ENCODE peak calls at places on chromosomes 11 and 22, in six cellular contexts. One of them, this sample, is unnamed.

GRCh38 chr11:27571151-27571840 is 64.7 kb upstream of the LIN7C start:
- DNase-seq in GM12878: no peak
- DNase-seq in A549: no peak
- DNase-seq in K562: no peak
- DNase-seq in HepG2: no peak
- DNase-seq in endothelial cell of umbilical vein: no peak
- DNase-seq in this sample: no peak

GRCh38 chr11:86490582-86490981 is 115.9 kb downstream of the CCDC81 start:
- DNase-seq in GM12878: no peak
- DNase-seq in A549: no peak
- DNase-seq in K562: no peak
- DNase-seq in HepG2: no peak
- DNase-seq in endothelial cell of umbilical vein: peak
- DNase-seq in this sample: no peak

GRCh38 chr11:69627551-69627950 is 13.4 kb upstream of the CCND1 start:
- DNase-seq in GM12878: no peak
- DNase-seq in A549: no peak
- DNase-seq in K562: no peak
- DNase-seq in HepG2: no peak
- DNase-seq in endothelial cell of umbilical vein: no peak
- DNase-seq in this sample: no peak

GRCh38 chr11:75539459-75540022 is 13.8 kb upstream of the GDPD5 start:
- DNase-seq in GM12878: no peak
- DNase-seq in A549: no peak
- DNase-seq in K562: no peak
- DNase-seq in HepG2: no peak
- DNase-seq in endothelial cell of umbilical vein: no peak
- DNase-seq in this sample: no peak

GRCh38 chr11:35661539-35661938 is 1.0 kb upstream of the TRIM44 start:
- DNase-seq in GM12878: no peak
- DNase-seq in A549: no peak
- DNase-seq in K562: no peak
- DNase-seq in HepG2: no peak
- DNase-seq in endothelial cell of umbilical vein: no peak
- DNase-seq in this sample: no peak

GRCh38 chr11:84522331-84522730 is 1104.8 kb downstream of the DLG2 start:
- DNase-seq in GM12878: no peak
- DNase-seq in A549: no peak
- DNase-seq in K562: no peak
- DNase-seq in HepG2: no peak
- DNase-seq in endothelial cell of umbilical vein: no peak
- DNase-seq in this sample: no peak

GRCh38 chr11:78492973-78493372 is 75.4 kb upstream of the GAB2 start:
- DNase-seq in GM12878: no peak
- DNase-seq in A549: no peak
- DNase-seq in K562: no peak
- DNase-seq in HepG2: no peak
- DNase-seq in endothelial cell of umbilical vein: no peak
- DNase-seq in this sample: no peak

GRCh38 chr22:49979587-49980264 is 19.2 kb downstream of the PIM3 start:
- DNase-seq in GM12878: no peak
- DNase-seq in A549: peak
- DNase-seq in K562: peak
- DNase-seq in HepG2: peak
- DNase-seq in endothelial cell of umbilical vein: peak
- DNase-seq in this sample: peak

GRCh38 chr11:112279901-112280267 is 19.2 kb upstream of the PLET1 start:
- DNase-seq in GM12878: peak
- DNase-seq in A549: peak
- DNase-seq in K562: peak
- DNase-seq in HepG2: peak
- DNase-seq in endothelial cell of umbilical vein: peak
- DNase-seq in this sample: peak

GRCh38 chr11:100619484-100619883 is 67.6 kb upstream of the ARHGAP42 start:
- DNase-seq in GM12878: no peak
- DNase-seq in A549: no peak
- DNase-seq in K562: no peak
- DNase-seq in HepG2: no peak
- DNase-seq in endothelial cell of umbilical vein: peak
- DNase-seq in this sample: no peak

GRCh38 chr11:36376888-36377758 is 81.0 kb downstream of the PRR5L start:
- DNase-seq in GM12878: no peak
- DNase-seq in A549: peak
- DNase-seq in K562: no peak
- DNase-seq in HepG2: no peak
- DNase-seq in endothelial cell of umbilical vein: peak
- DNase-seq in this sample: no peak

GRCh38 chr11:132228756-132229325 is 858.4 kb downstream of the NTM start:
- DNase-seq in GM12878: no peak
- DNase-seq in A549: no peak
- DNase-seq in K562: no peak
- DNase-seq in HepG2: no peak
- DNase-seq in endothelial cell of umbilical vein: no peak
- DNase-seq in this sample: no peak

GRCh38 chr22:22877523-22878210 is 9.9 kb upstream of the IGLL5 start:
- DNase-seq in GM12878: no peak
- DNase-seq in A549: peak
- DNase-seq in K562: no peak
- DNase-seq in HepG2: peak
- DNase-seq in endothelial cell of umbilical vein: peak
- DNase-seq in this sample: peak

GRCh38 chr22:39296981-39297489 is 22.4 kb downstream of the RPL3 start:
- DNase-seq in GM12878: no peak
- DNase-seq in A549: no peak
- DNase-seq in K562: no peak
- DNase-seq in HepG2: no peak
- DNase-seq in endothelial cell of umbilical vein: no peak
- DNase-seq in this sample: no peak

GRCh38 chr11:112581747-112582146 is 321.1 kb upstream of the PLET1 start:
- DNase-seq in GM12878: peak
- DNase-seq in A549: no peak
- DNase-seq in K562: no peak
- DNase-seq in HepG2: no peak
- DNase-seq in endothelial cell of umbilical vein: no peak
- DNase-seq in this sample: no peak

GRCh38 chr22:17496843-17497242 is 66.5 kb upstream of the SLC25A18 start:
- DNase-seq in GM12878: no peak
- DNase-seq in A549: no peak
- DNase-seq in K562: no peak
- DNase-seq in HepG2: no peak
- DNase-seq in endothelial cell of umbilical vein: no peak
- DNase-seq in this sample: no peak

GRCh38 chr11:10770626-10771254 is 19.7 kb downstream of the CTR9 start:
- DNase-seq in GM12878: no peak
- DNase-seq in A549: peak
- DNase-seq in K562: peak
- DNase-seq in HepG2: peak
- DNase-seq in endothelial cell of umbilical vein: peak
- DNase-seq in this sample: peak

GRCh38 chr11:69463892-69464620 is 17.4 kb upstream of the LINC01488 start:
- DNase-seq in GM12878: no peak
- DNase-seq in A549: no peak
- DNase-seq in K562: no peak
- DNase-seq in HepG2: no peak
- DNase-seq in endothelial cell of umbilical vein: no peak
- DNase-seq in this sample: no peak

GRCh38 chr22:32831571-32831970 is 30.1 kb downstream of the TIMP3 start:
- DNase-seq in GM12878: no peak
- DNase-seq in A549: no peak
- DNase-seq in K562: no peak
- DNase-seq in HepG2: no peak
- DNase-seq in endothelial cell of umbilical vein: no peak
- DNase-seq in this sample: no peak

GRCh38 chr22:42769574-42770447 is 49.1 kb upstream of the A4GALT start:
- DNase-seq in GM12878: peak
- DNase-seq in A549: peak
- DNase-seq in K562: peak
- DNase-seq in HepG2: no peak
- DNase-seq in endothelial cell of umbilical vein: peak
- DNase-seq in this sample: peak

GRCh38 chr11:47786373-47786772 is 19.2 kb upstream of the FNBP4 start:
- DNase-seq in GM12878: no peak
- DNase-seq in A549: no peak
- DNase-seq in K562: peak
- DNase-seq in HepG2: no peak
- DNase-seq in endothelial cell of umbilical vein: no peak
- DNase-seq in this sample: no peak

GRCh38 chr11:78654866-78655265 is 80.2 kb upstream of the NARS2 start:
- DNase-seq in GM12878: no peak
- DNase-seq in A549: no peak
- DNase-seq in K562: no peak
- DNase-seq in HepG2: no peak
- DNase-seq in endothelial cell of umbilical vein: no peak
- DNase-seq in this sample: no peak

GRCh38 chr11:122795281-122795680 is 43.0 kb upstream of the CRTAM start:
- DNase-seq in GM12878: no peak
- DNase-seq in A549: no peak
- DNase-seq in K562: no peak
- DNase-seq in HepG2: no peak
- DNase-seq in endothelial cell of umbilical vein: no peak
- DNase-seq in this sample: no peak

GRCh38 chr11:83910135-83910534 is 624.0 kb upstream of the CCDC90B start:
- DNase-seq in GM12878: no peak
- DNase-seq in A549: no peak
- DNase-seq in K562: no peak
- DNase-seq in HepG2: no peak
- DNase-seq in endothelial cell of umbilical vein: no peak
- DNase-seq in this sample: no peak

GRCh38 chr11:103257360-103257759 is 148.1 kb downstream of the DYNC2H1 start:
- DNase-seq in GM12878: no peak
- DNase-seq in A549: peak
- DNase-seq in K562: no peak
- DNase-seq in HepG2: peak
- DNase-seq in endothelial cell of umbilical vein: peak
- DNase-seq in this sample: peak

GRCh38 chr11:12175694-12176241 is 65.4 kb downstream of the MICAL2 start:
- DNase-seq in GM12878: no peak
- DNase-seq in A549: peak
- DNase-seq in K562: no peak
- DNase-seq in HepG2: no peak
- DNase-seq in endothelial cell of umbilical vein: peak
- DNase-seq in this sample: no peak

GRCh38 chr22:20979243-20979809 is 2.8 kb upstream of the LZTR1 start:
- DNase-seq in GM12878: no peak
- DNase-seq in A549: no peak
- DNase-seq in K562: peak
- DNase-seq in HepG2: no peak
- DNase-seq in endothelial cell of umbilical vein: peak
- DNase-seq in this sample: no peak

GRCh38 chr11:59456661-59457060 is at the start of gene OR4D6:
- DNase-seq in GM12878: no peak
- DNase-seq in A549: no peak
- DNase-seq in K562: no peak
- DNase-seq in HepG2: no peak
- DNase-seq in endothelial cell of umbilical vein: no peak
- DNase-seq in this sample: no peak

GRCh38 chr11:117583063-117583801 is 213.8 kb downstream of the DSCAML1 start:
- DNase-seq in GM12878: no peak
- DNase-seq in A549: no peak
- DNase-seq in K562: no peak
- DNase-seq in HepG2: no peak
- DNase-seq in endothelial cell of umbilical vein: no peak
- DNase-seq in this sample: no peak

GRCh38 chr22:19879996-19880785 is 25.5 kb upstream of the GNB1L start:
- DNase-seq in GM12878: no peak
- DNase-seq in A549: no peak
- DNase-seq in K562: no peak
- DNase-seq in HepG2: peak
- DNase-seq in endothelial cell of umbilical vein: no peak
- DNase-seq in this sample: no peak

GRCh38 chr22:43446037-43446803 is 34.4 kb downstream of the MPPED1 start:
- DNase-seq in GM12878: no peak
- DNase-seq in A549: peak
- DNase-seq in K562: no peak
- DNase-seq in HepG2: no peak
- DNase-seq in endothelial cell of umbilical vein: peak
- DNase-seq in this sample: no peak

GRCh38 chr11:4677948-4678347 is 19.7 kb downstream of the OR51E2 start:
- DNase-seq in GM12878: no peak
- DNase-seq in A549: no peak
- DNase-seq in K562: no peak
- DNase-seq in HepG2: no peak
- DNase-seq in endothelial cell of umbilical vein: no peak
- DNase-seq in this sample: no peak

GRCh38 chr11:123235117-123235686 is 40.2 kb upstream of the CLMP start:
- DNase-seq in GM12878: no peak
- DNase-seq in A549: peak
- DNase-seq in K562: peak
- DNase-seq in HepG2: peak
- DNase-seq in endothelial cell of umbilical vein: peak
- DNase-seq in this sample: peak

DNA sequence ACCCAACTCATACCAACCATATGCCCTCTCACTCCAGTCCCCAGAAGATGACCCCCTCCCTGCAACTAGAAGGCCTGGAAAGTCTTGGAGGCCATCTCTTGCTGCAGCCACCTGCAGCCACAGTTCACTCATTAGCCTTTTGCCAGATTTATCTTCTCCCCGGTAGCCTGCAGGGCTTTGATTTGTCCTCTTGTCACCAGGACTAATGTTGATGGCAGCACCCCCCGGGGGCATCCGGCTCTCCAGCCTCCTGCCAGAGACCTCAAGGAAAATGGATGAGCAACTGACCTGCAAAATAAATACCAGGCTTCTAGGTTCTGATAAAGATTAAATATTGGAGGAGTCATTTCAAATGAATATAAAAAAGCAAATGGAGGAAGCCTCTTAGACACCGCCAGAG is 363.0 kb downstream of the CADM1 start:
- DNase-seq in GM12878: no peak
- DNase-seq in A549: no peak
- DNase-seq in K562: no peak
- DNase-seq in HepG2: no peak
- DNase-seq in endothelial cell of umbilical vein: no peak
- DNase-seq in this sample: no peak
- TF ChIP-seq MYC in GM12878: no peak
- TF ChIP-seq MYC in A549: no peak
- TF ChIP-seq MYC in K562: no peak
- TF ChIP-seq MYC in HepG2: no peak
- TF ChIP-seq MYC in endothelial cell of umbilical vein: no peak
- TF ChIP-seq MYC in this sample: no peak

GRCh38 chr22:30290318-30290678 is 993 bp upstream of the CASTOR1 start:
- DNase-seq in GM12878: no peak
- DNase-seq in A549: no peak
- DNase-seq in K562: no peak
- DNase-seq in HepG2: no peak
- DNase-seq in endothelial cell of umbilical vein: peak
- DNase-seq in this sample: peak
- H3K4me3 ChIP-seq in GM12878: peak
- H3K4me3 ChIP-seq in A549: no peak
- H3K4me3 ChIP-seq in K562: no peak
- H3K4me3 ChIP-seq in HepG2: no peak
- H3K4me3 ChIP-seq in endothelial cell of umbilical vein: no peak
- H3K4me3 ChIP-seq in this sample: no peak

GRCh38 chr11:6315811-6316425 is 4.4 kb downstream of the CAVIN3 start:
- DNase-seq in GM12878: no peak
- DNase-seq in A549: peak
- DNase-seq in K562: peak
- DNase-seq in HepG2: peak
- DNase-seq in endothelial cell of umbilical vein: peak
- DNase-seq in this sample: peak
- TF ChIP-seq POLR2A in GM12878: no peak
- TF ChIP-seq POLR2A in A549: no peak
- TF ChIP-seq POLR2A in K562: no peak
- TF ChIP-seq POLR2A in HepG2: no peak
- TF ChIP-seq POLR2A in endothelial cell of umbilical vein: no peak
- TF ChIP-seq POLR2A in this sample: no peak

GRCh38 chr22:37132773-37133172 is 16.9 kb downstream of the IL2RB start:
- DNase-seq in GM12878: no peak
- DNase-seq in A549: no peak
- DNase-seq in K562: no peak
- DNase-seq in HepG2: no peak
- DNase-seq in endothelial cell of umbilical vein: no peak
- DNase-seq in this sample: no peak
- TF ChIP-seq MYC in GM12878: no peak
- TF ChIP-seq MYC in A549: no peak
- TF ChIP-seq MYC in K562: no peak
- TF ChIP-seq MYC in HepG2: no peak
- TF ChIP-seq MYC in endothelial cell of umbilical vein: no peak
- TF ChIP-seq MYC in this sample: no peak

This sample was measured in NB4.